ENCODE peak calls at places on chromosome 2, in four cellular contexts. F is GM23338, B is MM.1S, N is hepatocyte. R is an unnamed sample.

GRCh38 chr2:212032032-212032431 is 506.6 kb downstream of the ERBB4 start:
- DNase-seq in N (no peak), B (peak; percentile 53), F (no peak), R (peak; percentile 66)

GRCh38 chr2:241577413-241578122 is 19.0 kb downstream of the BOK start:
- DNase-seq in N (peak; percentile 64), B (no peak), F (no peak), R (peak; percentile 57)

GRCh38 chr2:178512491-178512890 is 32.2 kb downstream of the PLEKHA3 start:
- DNase-seq in F (no peak), B (no peak), N (no peak), R (peak; percentile 72)

GRCh38 chr2:241854342-241855244 is 4.1 kb downstream of the PDCD1 start:
- DNase-seq in B (no peak), N (no peak), F (no peak), R (no peak)

GRCh38 chr2:60536716-60537115 is 16.7 kb downstream of the BCL11A start:
- DNase-seq in F (no peak), B (no peak), N (no peak), R (no peak)

GRCh38 chr2:116879646-116880045 is 934.8 kb upstream of the DDX18 start:
- DNase-seq in B (no peak), N (no peak), F (no peak), R (no peak)

GRCh38 chr2:94987074-94988020 is 38.2 kb upstream of the MAL start:
- DNase-seq in B (no peak), N (no peak), F (no peak), R (no peak)

GRCh38 chr2:73979021-73979420 is 5.7 kb upstream of the TET3 start:
- DNase-seq in N (no peak), B (no peak), F (peak; percentile 81), R (no peak)

GRCh38 chr2:241546771-241547498 is 11.6 kb upstream of the BOK start:
- DNase-seq in F (peak; percentile 57), N (peak; percentile 47), B (no peak), R (peak; percentile 51)

GRCh38 chr2:10451819-10452218 is 3.7 kb upstream of the ODC1 start:
- DNase-seq in F (no peak), N (no peak), B (no peak), R (no peak)

GRCh38 chr2:219946021-219946420 is 318.6 kb downstream of the SLC4A3 start:
- DNase-seq in F (no peak), N (no peak), B (no peak), R (no peak)

GRCh38 chr2:184890311-184890710 is 292.0 kb downstream of the ZNF804A start:
- DNase-seq in F (no peak), B (peak; percentile 71), N (no peak), R (peak; percentile 38)

GRCh38 chr2:106223347-106223746 is 29.2 kb upstream of the UXS1 start:
- DNase-seq in B (no peak), F (peak; percentile 34), N (no peak), R (no peak)

GRCh38 chr2:72109904-72110303 is 37.8 kb downstream of the CYP26B1 start:
- DNase-seq in B (no peak), N (no peak), F (no peak), R (no peak)

GRCh38 chr2:54609241-54609640 is 114.2 kb upstream of the EML6 start:
- DNase-seq in N (no peak), F (no peak), B (no peak), R (no peak)
- H4K20me1 ChIP-seq in N (peaks cover 98% of the 10 kb centered on the region), F (peaks cover 71% of the 10 kb centered on the region), B (peaks cover 66% of the 10 kb centered on the region), R (peaks cover 8% of the 10 kb centered on the region)

GRCh38 chr2:99279969-99280695 is 20.9 kb downstream of the LYG1 start:
- DNase-seq in F (no peak), B (no peak), N (no peak), R (no peak)

GRCh38 chr2:99275882-99276281 is 20.4 kb upstream of the LYG2 start:
- DNase-seq in N (no peak), B (no peak), F (no peak), R (no peak)

DNA sequence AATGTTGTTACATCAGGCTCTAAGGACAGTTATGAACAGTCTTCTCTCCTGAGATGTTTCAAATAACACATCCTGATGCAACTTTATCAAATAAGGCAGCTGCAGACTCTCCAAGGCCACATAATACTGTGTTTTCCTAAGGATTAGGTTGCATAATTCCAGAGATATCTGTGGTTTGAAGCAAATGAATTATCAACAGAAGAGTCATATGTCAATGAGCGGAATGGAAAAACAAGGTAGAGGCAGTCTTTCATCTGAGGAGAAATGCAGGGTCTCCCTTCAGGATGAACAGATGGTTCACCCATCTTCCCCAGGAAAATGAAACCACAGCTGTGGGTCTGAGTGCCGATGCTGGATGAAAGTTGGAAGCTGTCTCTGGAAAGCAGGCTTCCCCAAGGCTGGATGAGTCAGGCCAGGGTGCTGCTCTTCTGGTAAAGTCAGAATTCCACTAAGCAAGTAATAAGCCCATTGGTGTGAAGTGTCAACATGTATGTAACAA is 22.2 kb downstream of the LYG1 start:
- DNase-seq in B (no peak), N (peak; percentile 49), F (no peak), R (peak; percentile 96)
- H3K4me3 ChIP-seq in B (no peak overlapping the region), N (no peak overlapping the region), F (no peak overlapping the region), R (no peak overlapping the region)

GRCh38 chr2:168687314-168687713 is 115.1 kb upstream of the NOSTRIN start:
- DNase-seq in F (peak; percentile 52), N (no peak), B (peak; percentile 15), R (peak; percentile 36)
- TF ChIP-seq CTCF in F (peak; percentile 47), N (peak; percentile 25), B (peak; percentile 25), R (peak; percentile 24)

GRCh38 chr2:8149011-8149410 is 532.8 kb upstream of the ID2 start:
- DNase-seq in F (no peak), B (no peak), N (no peak), R (no peak)

GRCh38 chr2:8152392-8153257 is 529.2 kb upstream of the ID2 start:
- DNase-seq in B (no peak), N (no peak), F (no peak), R (no peak)

GRCh38 chr2:8151888-8152287 is 530.0 kb upstream of the ID2 start:
- DNase-seq in N (no peak), B (no peak), F (no peak), R (no peak)

GRCh38 chr2:8148260-8148880 is 533.5 kb upstream of the ID2 start:
- DNase-seq in N (no peak), B (no peak), F (no peak), R (peak; percentile 96)

GRCh38 chr2:8149985-8150547 is 531.8 kb upstream of the ID2 start:
- DNase-seq in N (no peak), B (no peak), F (peak; percentile 25), R (no peak)
- H4K20me1 ChIP-seq in N (no peaks in the 10 kb centered on the region), B (no peaks in the 10 kb centered on the region), F (no peaks in the 10 kb centered on the region), R (no peaks in the 10 kb centered on the region)

GRCh38 chr2:96325038-96325883 is at the start of gene ITPRIPL1:
- DNase-seq in F (peak; percentile 69), B (peak; percentile 18), N (peak; percentile 37), R (no peak)

GRCh38 chr2:96326564-96326963 is 1.4 kb downstream of the ITPRIPL1 start:
- DNase-seq in B (no peak), N (no peak), F (no peak), R (no peak)

GRCh38 chr2:96324716-96325037 is 440 bp upstream of the ITPRIPL1 start:
- DNase-seq in N (no peak), F (no peak), B (no peak), R (no peak)

GRCh38 chr2:96326990-96327820 is 2.1 kb downstream of the ITPRIPL1 start:
- DNase-seq in F (no peak), B (no peak), N (no peak), R (no peak)

GRCh38 chr2:96325884-96326255 is 753 bp downstream of the ITPRIPL1 start:
- DNase-seq in N (no peak), B (peak; percentile 39), F (no peak), R (no peak)
- H3K4me3 ChIP-seq in N (no peak overlapping the region), B (peak overlapping the region; percentile 81), F (peak overlapping the region; percentile 70), R (peak overlapping the region; percentile 67)

GRCh38 chr2:66497706-66498596 is 63.0 kb downstream of the MEIS1 start:
- DNase-seq in B (no peak), N (no peak), F (no peak), R (no peak)

GRCh38 chr2:66498597-66498910 is 63.6 kb downstream of the MEIS1 start:
- DNase-seq in N (no peak), B (no peak), F (peak; percentile 27), R (no peak)

GRCh38 chr2:66496680-66497420 is 61.9 kb downstream of the MEIS1 start:
- DNase-seq in N (no peak), B (no peak), F (no peak), R (no peak)

GRCh38 chr2:66494708-66495107 is 59.8 kb downstream of the MEIS1 start:
- DNase-seq in B (no peak), N (no peak), F (no peak), R (peak; percentile 89)

DNA sequence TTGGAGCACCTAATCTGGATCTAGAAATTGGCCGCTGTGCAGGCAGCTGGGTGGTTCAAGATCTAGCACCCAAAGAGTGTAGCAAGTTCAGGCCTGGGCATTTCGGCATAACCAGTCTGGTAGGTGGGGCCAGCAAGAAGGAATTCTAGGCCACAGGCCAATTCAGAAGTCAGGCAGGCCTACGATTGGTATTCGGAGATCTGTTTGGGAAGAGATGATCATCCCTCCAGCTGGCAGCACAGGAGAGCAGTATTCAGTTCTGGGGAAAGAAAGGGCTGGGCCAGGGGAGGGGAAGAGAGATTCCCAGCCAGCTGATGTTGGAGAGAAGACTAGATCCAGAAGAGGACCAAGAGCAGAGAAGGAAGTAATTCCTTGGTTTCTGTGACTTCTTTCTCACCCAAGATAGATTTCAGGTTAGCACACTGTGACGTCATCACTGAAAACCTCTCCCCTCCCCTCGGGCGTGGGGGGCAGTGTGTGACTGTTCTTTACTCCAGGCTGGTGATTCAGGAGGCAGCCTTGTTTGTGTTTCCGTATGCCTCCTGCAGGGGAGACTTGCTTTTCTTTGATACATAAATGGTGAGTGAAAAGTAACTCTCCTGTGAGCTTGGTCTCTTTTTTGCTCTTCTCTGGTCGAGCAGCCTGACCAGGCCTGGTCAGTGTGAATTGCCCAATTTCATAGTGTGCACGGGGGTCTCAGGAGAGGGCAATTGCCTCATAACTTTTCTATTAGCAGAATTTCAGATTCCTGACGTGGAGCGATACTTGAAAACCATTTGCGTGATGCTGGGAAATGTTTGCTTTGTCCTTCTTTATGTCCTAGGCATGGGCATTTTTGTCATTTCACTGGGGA is 61.1 kb downstream of the MEIS1 start:
- DNase-seq in B (no peak), N (peak; percentile 74), F (peak; percentile 64), R (peak; percentile 88)
- TF ChIP-seq CTCF in B (no peak), N (peak; percentile 11), F (no peak), R (peak; percentile 39)

GRCh38 chr2:171154348-171154747 is 6.3 kb downstream of the TLK1 start:
- DNase-seq in F (no peak), B (no peak), N (no peak), R (no peak)
- H4K20me1 ChIP-seq in F (peaks cover 40% of the 10 kb centered on the region), B (peaks cover 62% of the 10 kb centered on the region), N (peaks cover 96% of the 10 kb centered on the region), R (no peaks in the 10 kb centered on the region)